ENCODE peak calls at places on chromosomes 11 and 22, in nine cellular contexts. D, N, Q, P, C, L, Y, S and V are unnamed samples. For H3K36me3, the result is how much of the 10 kb centered on the place peaks cover.

GRCh38 chr22:42878561-42879305 is 21.7 kb upstream of the ARFGAP3 start:
- DNase-seq in Q (no peak), N (no peak), C (no peak), P (no peak), D (no peak), S (no peak), L (no peak), Y (no peak), V (no peak)

GRCh38 chr11:127074151-127074761 is 73.7 kb upstream of the KIRREL3 start:
- DNase-seq in Y (peak), L (peak), N (no peak), S (peak), C (peak), Q (no peak), D (no peak), P (no peak), V (no peak)

GRCh38 chr22:30947821-30948454 is 20.6 kb downstream of the MORC2 start:
- DNase-seq in L (no peak), Q (no peak), Y (peak), P (no peak), N (peak), S (peak), C (peak), D (peak), V (no peak)

GRCh38 chr22:37198290-37199102 is 10.4 kb upstream of the C1QTNF6 start:
- DNase-seq in S (peak), Q (peak), C (peak), L (peak), P (peak), N (peak), D (peak), Y (peak), V (peak)

GRCh38 chr11:95230054-95231034 is 658 bp downstream of the SESN3 start:
- DNase-seq in Q (peak), P (peak), L (peak), S (peak), N (no peak), D (peak), C (peak), Y (peak), V (peak)

GRCh38 chr11:2772544-2773031 is 72.8 kb upstream of the KCNQ1OT1 start:
- DNase-seq in C (peak), D (no peak), P (no peak), S (peak), N (peak), Y (peak), L (peak), Q (no peak), V (no peak)

GRCh38 chr22:39230261-39231196 is 14.3 kb downstream of the PDGFB start:
- DNase-seq in P (peak), C (no peak), D (no peak), Y (peak), Q (no peak), N (no peak), L (no peak), S (no peak), V (no peak)

GRCh38 chr22:37420656-37421467 is 6.4 kb downstream of the ELFN2 start:
- DNase-seq in L (no peak), D (no peak), Q (no peak), Y (no peak), N (no peak), P (no peak), C (peak), S (no peak), V (no peak)

GRCh38 chr11:2592559-2593392 is 107.0 kb downstream of the KCNQ1OT1 start:
- DNase-seq in P (peak), C (no peak), S (no peak), D (no peak), L (no peak), Q (no peak), Y (no peak), N (no peak), V (no peak)

GRCh38 chr11:63551889-63552266 is 11.3 kb downstream of the PLAAT2 start:
- DNase-seq in N (no peak), Y (no peak), D (no peak), Q (no peak), S (no peak), C (no peak), P (no peak), L (peak), V (no peak)

GRCh38 chr11:123977731-123978347 is at the start of gene OR10S1:
- DNase-seq in L (no peak), D (no peak), P (no peak), N (peak), S (no peak), Y (peak), C (no peak), Q (no peak), V (no peak)

GRCh38 chr11:113305440-113306336 is 8.7 kb upstream of the TTC12 start:
- DNase-seq in C (peak), P (peak), Y (peak), D (peak), N (peak), Q (peak), S (peak), L (peak), V (no peak)

GRCh38 chr11:72807789-72808188 is 6.4 kb upstream of the ATG16L2 start:
- DNase-seq in P (no peak), S (no peak), L (no peak), C (no peak), Q (no peak), D (no peak), Y (no peak), N (no peak), V (no peak)

GRCh38 chr11:15989685-15990084 is 366.7 kb downstream of the SOX6 start:
- DNase-seq in P (no peak), N (no peak), S (no peak), Y (no peak), L (no peak), C (no peak), Q (no peak), D (no peak), V (no peak)

GRCh38 chr11:69481393-69481844 is at the start of gene LINC01488:
- DNase-seq in L (no peak), C (no peak), Y (no peak), S (no peak), D (no peak), P (peak), Q (no peak), N (no peak), V (no peak)

GRCh38 chr11:46489668-46490560 is 98.3 kb upstream of the CHRM4 start:
- DNase-seq in C (peak), Q (no peak), L (peak), P (no peak), S (peak), N (peak), D (no peak), Y (peak), V (no peak)

GRCh38 chr11:64244966-64245365 is 1.8 kb downstream of the PPP1R14B start:
- DNase-seq in Q (no peak), P (no peak), C (no peak), S (no peak), Y (no peak), N (no peak), D (no peak), L (no peak), V (no peak)

GRCh38 chr11:121071456-121072236 is 29.4 kb upstream of the TECTA start:
- DNase-seq in P (no peak), S (no peak), C (no peak), N (no peak), L (no peak), D (no peak), Q (no peak), Y (no peak), V (no peak)

GRCh38 chr22:43273902-43274484 is 69.2 kb downstream of the SCUBE1 start:
- DNase-seq in Q (no peak), N (peak), D (peak), S (peak), L (no peak), Y (peak), C (peak), P (no peak), V (no peak)

GRCh38 chr11:110000858-110001257 is 92.3 kb upstream of the ZC3H12C start:
- DNase-seq in N (no peak), C (peak), S (no peak), P (no peak), Y (no peak), Q (no peak), L (no peak), D (no peak), V (no peak)

GRCh38 chr11:72738199-72739141 is 13.7 kb downstream of the ARAP1 start:
- DNase-seq in Y (no peak), N (no peak), P (peak), Q (no peak), C (no peak), L (no peak), S (no peak), D (no peak), V (no peak)

GRCh38 chr22:46113910-46114517 is 36.3 kb upstream of the PPARA start:
- DNase-seq in L (no peak), N (no peak), S (no peak), Y (no peak), P (no peak), Q (no peak), C (no peak), D (no peak), V (no peak)

GRCh38 chr22:24107668-24108067 is 73.6 kb upstream of the SUSD2 start:
- DNase-seq in S (no peak), C (peak), L (peak), P (peak), Y (peak), N (no peak), Q (peak), D (peak), V (peak)

GRCh38 chr11:74532496-74533246 is 39.1 kb upstream of the LIPT2 start:
- DNase-seq in L (peak), D (no peak), N (peak), Y (no peak), Q (no peak), S (no peak), P (no peak), C (no peak), V (no peak)

GRCh38 chr11:66332371-66333219 is 3.6 kb downstream of the RIN1 start:
- DNase-seq in L (no peak), Q (no peak), Y (no peak), P (peak), N (no peak), C (no peak), D (no peak), S (no peak), V (no peak)

GRCh38 chr11:61526956-61527731 is 18.6 kb downstream of the LRRC10B start:
- DNase-seq in P (no peak), Y (no peak), C (no peak), D (no peak), L (no peak), N (no peak), Q (no peak), S (no peak), V (no peak)

GRCh38 chr11:36558511-36559413 is 9.0 kb upstream of the RAG1 start:
- DNase-seq in P (no peak), Q (no peak), S (peak), D (no peak), C (no peak), N (no peak), L (no peak), Y (no peak), V (no peak)

GRCh38 chr22:44133161-44133560 is 47.6 kb upstream of the PARVG start:
- DNase-seq in C (peak), S (no peak), D (no peak), L (no peak), Y (no peak), P (no peak), N (no peak), Q (no peak), V (no peak)

GRCh38 chr11:92969634-92970347 is at the start of gene MTNR1B:
- DNase-seq in Y (no peak), C (no peak), S (no peak), N (no peak), D (no peak), P (no peak), Q (no peak), L (no peak), V (no peak)

GRCh38 chr11:65430406-65431217 is 8.0 kb downstream of the NEAT1 start:
- DNase-seq in Q (peak), D (no peak), C (peak), Y (peak), N (no peak), L (no peak), S (peak), P (no peak), V (no peak)

GRCh38 chr11:77170107-77170506 is 42.1 kb downstream of the MYO7A start:
- DNase-seq in Y (no peak), S (no peak), D (no peak), C (no peak), P (peak), L (no peak), Q (no peak), N (no peak), V (no peak)

GRCh38 chr22:27952091-27952490 is 33.0 kb upstream of the PITPNB start:
- DNase-seq in C (peak), N (no peak), S (no peak), L (no peak), D (no peak), Y (peak), P (no peak), Q (no peak), V (no peak)

GRCh38 chr11:23540101-23540561 is 679.9 kb upstream of the CCDC179 start:
- DNase-seq in Y (peak), L (peak), N (no peak), Q (no peak), S (peak), D (no peak), P (no peak), C (peak), V (no peak)

DNA sequence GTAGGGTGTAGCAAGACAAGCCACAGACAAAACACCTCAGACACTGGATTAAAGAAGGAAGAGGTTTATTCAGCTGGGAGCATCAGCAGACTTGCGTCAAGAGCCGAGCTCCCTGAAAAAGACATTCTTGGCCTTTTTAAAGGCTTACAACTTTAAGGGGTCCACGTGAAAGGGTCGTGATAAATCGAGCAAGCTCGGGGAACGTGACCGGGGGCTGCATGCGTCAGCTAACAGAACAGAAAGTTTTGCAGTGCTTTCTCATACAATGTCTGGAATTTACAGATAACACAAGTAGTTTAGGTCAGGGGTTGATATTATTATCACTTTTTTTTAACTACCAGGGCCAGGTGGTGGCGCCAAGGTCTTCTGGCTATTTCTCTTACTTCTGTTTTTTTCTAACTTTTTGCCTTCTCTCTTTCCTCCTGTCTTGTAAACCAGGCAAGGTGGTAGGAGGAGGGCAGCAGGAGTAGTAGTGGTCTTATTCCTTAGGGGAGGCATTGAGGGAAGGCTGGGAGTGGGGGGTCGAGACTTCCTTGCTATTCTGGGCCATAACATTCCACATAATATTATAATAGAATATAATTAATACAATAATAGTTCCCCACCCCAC is 631 bp upstream of the ALDH3B1 start:
- DNase-seq in Y (peak), D (no peak), S (peak), Q (no peak), N (no peak), L (no peak), C (peak), P (peak), V (no peak)
- TF ChIP-seq CTCF in Y (peak), D (no peak), S (peak), Q (no peak), N (no peak), L (no peak), C (no peak), P (peak), V (peak)

DNA sequence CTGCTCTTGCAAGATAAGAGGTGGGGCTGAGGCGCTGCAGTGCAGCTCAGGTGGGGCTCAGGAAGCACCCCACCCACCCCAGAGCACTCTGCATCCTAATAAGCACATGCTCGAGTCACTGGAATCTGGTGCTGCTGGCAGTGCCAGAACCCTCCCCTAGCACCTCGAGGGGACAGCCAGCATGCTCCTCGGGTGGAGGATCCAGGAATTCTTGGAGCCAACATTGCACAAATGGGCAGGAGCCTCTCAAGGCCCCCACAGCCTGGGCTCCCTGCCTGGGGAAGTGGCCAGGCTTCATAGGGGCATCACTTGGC is 27.5 kb upstream of the CABP7 start:
- DNase-seq in L (no peak), Y (no peak), N (no peak), S (no peak), Q (no peak), D (no peak), C (no peak), P (no peak), V (no peak)
- H3K27ac ChIP-seq in L (no peak), Y (no peak), N (no peak), S (no peak), Q (no peak), D (no peak), C (no peak), P (no peak), V (no peak)

GRCh38 chr11:488579-488978 is 18.5 kb downstream of the RNH1 start:
- DNase-seq in C (no peak), S (no peak), N (no peak), D (no peak), Q (no peak), L (no peak), Y (no peak), P (no peak), V (no peak)
- H3K36me3 ChIP-seq in C (under half), S (under half), N (under half), D (under half), Q (under half), L (under half), Y (under half), P (under half), V (under half)

DNA sequence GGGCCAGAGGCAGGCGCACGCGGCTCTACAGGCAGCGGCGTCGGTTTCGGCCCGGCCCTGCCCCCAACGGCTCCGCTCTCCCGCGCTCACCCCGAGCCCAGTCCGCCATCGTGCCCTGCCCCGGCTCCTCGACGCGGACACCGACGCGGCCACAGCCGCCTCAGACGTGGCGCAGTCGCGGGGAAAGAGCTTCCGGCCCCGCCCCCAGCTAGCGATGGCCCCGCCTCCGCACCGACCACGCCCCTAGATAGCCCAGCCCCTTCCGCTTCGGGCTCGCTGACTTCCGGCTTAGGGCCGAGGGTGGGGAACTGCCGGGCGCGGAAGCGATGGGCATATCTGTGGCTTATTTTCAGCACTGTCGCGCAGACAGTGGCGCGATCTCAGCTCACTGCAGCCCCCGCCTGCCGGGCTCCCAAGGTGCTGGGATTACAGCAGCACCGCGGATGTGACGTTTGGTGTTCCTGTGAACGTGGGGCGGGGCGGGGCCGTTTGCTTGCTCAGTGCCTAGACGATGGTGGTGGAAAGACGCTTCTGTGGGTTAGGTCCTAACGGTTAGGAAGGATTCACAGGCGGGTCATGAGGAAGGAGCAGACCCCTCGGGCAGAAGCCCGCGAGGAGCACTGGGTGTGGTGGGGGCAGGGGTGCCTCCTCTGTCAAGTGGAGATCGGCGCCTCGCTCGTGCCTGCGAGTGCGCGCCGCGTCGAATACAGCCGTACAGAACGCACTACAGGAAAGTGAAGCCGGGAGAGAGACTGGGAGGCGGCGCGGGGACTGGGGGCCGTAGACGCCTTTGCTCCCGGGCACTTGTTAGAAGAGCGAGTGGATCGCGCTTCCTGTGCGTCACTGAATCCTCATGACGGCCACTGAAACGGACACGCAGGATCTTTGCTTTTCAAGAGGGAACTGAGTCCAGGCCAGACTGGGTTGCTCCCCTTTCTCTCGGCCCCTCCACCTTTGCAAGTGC is at the start of the genes BET1L and RIC8A:
- DNase-seq in N (peak), L (peak), C (peak), Q (peak), S (peak), Y (peak), P (peak), D (peak), V (peak)
- TF ChIP-seq CTCF in N (no peak), L (no peak), C (no peak), Q (peak), S (no peak), Y (no peak), P (no peak), D (no peak), V (no peak)

GRCh38 chr11:132114743-132115142 is 744.3 kb downstream of the NTM start:
- DNase-seq in L (no peak), N (no peak), Y (no peak), C (no peak), P (no peak), D (no peak), Q (no peak), S (no peak), V (no peak)

GRCh38 chr11:132111781-132112380 is 741.5 kb downstream of the NTM start:
- DNase-seq in D (no peak), L (no peak), N (no peak), Q (no peak), C (peak), P (no peak), S (no peak), Y (peak), V (no peak)

GRCh38 chr11:132116516-132116915 is 746.1 kb downstream of the NTM start:
- DNase-seq in P (no peak), C (no peak), L (no peak), N (no peak), S (no peak), Q (no peak), Y (no peak), D (no peak), V (no peak)

GRCh38 chr11:132115454-132115853 is 745.0 kb downstream of the NTM start:
- DNase-seq in L (no peak), N (no peak), P (no peak), C (peak), Y (peak), Q (no peak), S (no peak), D (no peak), V (no peak)

DNA sequence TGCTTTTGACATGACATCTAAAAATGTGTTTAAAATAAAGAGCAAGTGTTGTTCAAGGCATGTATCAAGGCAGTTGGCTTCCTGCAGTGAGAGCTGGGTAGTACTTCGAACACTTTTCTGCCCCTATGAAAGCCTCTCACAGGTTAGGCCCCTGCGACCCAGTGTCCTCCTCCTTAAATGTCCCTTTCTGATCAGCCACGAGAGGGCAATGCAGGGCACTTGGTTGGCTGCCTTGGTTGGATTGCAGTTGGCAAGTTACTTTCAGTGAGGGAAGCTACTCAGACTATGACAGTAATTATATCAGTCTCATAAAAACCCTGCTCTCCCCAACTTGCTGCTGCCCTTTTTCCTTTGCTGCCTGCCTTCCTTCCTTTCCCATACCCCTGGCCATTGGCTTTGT is 743.8 kb downstream of the NTM start:
- DNase-seq in Q (no peak), D (peak), P (no peak), C (no peak), N (no peak), L (no peak), Y (peak), S (peak), V (no peak)
- H3K27ac ChIP-seq in Q (no peak), D (no peak), P (no peak), C (no peak), N (no peak), L (no peak), Y (no peak), S (no peak), V (no peak)

GRCh38 chr22:40281717-40282116 is 64.6 kb upstream of the ADSL start:
- DNase-seq in Q (peak), S (no peak), D (no peak), P (no peak), N (no peak), L (no peak), C (no peak), Y (no peak), V (no peak)

GRCh38 chr22:40289991-40290459 is 56.3 kb upstream of the ADSL start:
- DNase-seq in Y (no peak), S (no peak), P (no peak), Q (no peak), N (no peak), C (peak), L (no peak), D (no peak), V (no peak)

GRCh38 chr22:40285508-40285907 is 60.8 kb upstream of the ADSL start:
- DNase-seq in L (no peak), D (no peak), C (no peak), Y (no peak), N (no peak), Q (no peak), P (no peak), S (no peak), V (no peak)
- H3K36me3 ChIP-seq in L (under half), D (under half), C (under half), Y (half or more), N (under half), Q (under half), P (half or more), S (under half), V (under half)